ENCODE peak calls at places on chromosomes 3 and 15, in four cellular contexts. One of them, this sample, is unnamed.

GRCh38 chr3:6709178-6709577 is 151.7 kb upstream of the GRM7 start:
- DNase-seq in activated CD8-positive, alpha-beta T cell treated with anti-CD3 and anti-CD28 coated beads for 36 hours: no peak
- DNase-seq in fibroblast of pulmonary artery: no peak
- DNase-seq in psoas muscle: no peak
- DNase-seq in this sample: no peak

GRCh38 chr15:99981839-99982658 is 248.8 kb upstream of the LYSMD4 start:
- DNase-seq in activated CD8-positive, alpha-beta T cell treated with anti-CD3 and anti-CD28 coated beads for 36 hours: no peak
- DNase-seq in fibroblast of pulmonary artery: no peak
- DNase-seq in psoas muscle: no peak
- DNase-seq in this sample: no peak

GRCh38 chr15:40762919-40763800 is 708 bp upstream of the GCHFR start:
- DNase-seq in activated CD8-positive, alpha-beta T cell treated with anti-CD3 and anti-CD28 coated beads for 36 hours: peak; percentile 63
- DNase-seq in fibroblast of pulmonary artery: peak; percentile 50
- DNase-seq in psoas muscle: peak; percentile 72
- DNase-seq in this sample: peak; percentile 58

GRCh38 chr3:122355612-122356011 is 27.4 kb downstream of the MIX23 start:
- DNase-seq in activated CD8-positive, alpha-beta T cell treated with anti-CD3 and anti-CD28 coated beads for 36 hours: no peak
- DNase-seq in fibroblast of pulmonary artery: no peak
- DNase-seq in psoas muscle: no peak
- DNase-seq in this sample: no peak

GRCh38 chr3:98765721-98766120 is 2.6 kb downstream of the ST3GAL6 start:
- DNase-seq in activated CD8-positive, alpha-beta T cell treated with anti-CD3 and anti-CD28 coated beads for 36 hours: no peak
- DNase-seq in fibroblast of pulmonary artery: no peak
- DNase-seq in psoas muscle: no peak
- DNase-seq in this sample: no peak

GRCh38 chr3:81735334-81735733 is 26.1 kb downstream of the GBE1 start:
- DNase-seq in activated CD8-positive, alpha-beta T cell treated with anti-CD3 and anti-CD28 coated beads for 36 hours: no peak
- DNase-seq in fibroblast of pulmonary artery: peak; percentile 31
- DNase-seq in psoas muscle: no peak
- DNase-seq in this sample: no peak

GRCh38 chr3:99730870-99731269 is 86.8 kb upstream of the CMSS1 start:
- DNase-seq in activated CD8-positive, alpha-beta T cell treated with anti-CD3 and anti-CD28 coated beads for 36 hours: no peak
- DNase-seq in fibroblast of pulmonary artery: no peak
- DNase-seq in psoas muscle: no peak
- DNase-seq in this sample: no peak

GRCh38 chr3:162641869-162642350 is 1145.3 kb downstream of the OTOL1 start:
- DNase-seq in activated CD8-positive, alpha-beta T cell treated with anti-CD3 and anti-CD28 coated beads for 36 hours: no peak
- DNase-seq in fibroblast of pulmonary artery: no peak
- DNase-seq in psoas muscle: no peak
- DNase-seq in this sample: no peak

GRCh38 chr3:27354161-27354560 is 15.0 kb downstream of the NEK10 start:
- DNase-seq in activated CD8-positive, alpha-beta T cell treated with anti-CD3 and anti-CD28 coated beads for 36 hours: no peak
- DNase-seq in fibroblast of pulmonary artery: no peak
- DNase-seq in psoas muscle: no peak
- DNase-seq in this sample: no peak

GRCh38 chr15:40087991-40088928 is 20.4 kb downstream of the BMF start:
- DNase-seq in activated CD8-positive, alpha-beta T cell treated with anti-CD3 and anti-CD28 coated beads for 36 hours: no peak
- DNase-seq in fibroblast of pulmonary artery: no peak
- DNase-seq in psoas muscle: peak; percentile 69
- DNase-seq in this sample: no peak

GRCh38 chr3:111585214-111585613 is 9.9 kb downstream of the ZBED2 start:
- DNase-seq in activated CD8-positive, alpha-beta T cell treated with anti-CD3 and anti-CD28 coated beads for 36 hours: no peak
- DNase-seq in fibroblast of pulmonary artery: peak; percentile 25
- DNase-seq in psoas muscle: no peak
- DNase-seq in this sample: no peak

GRCh38 chr3:47418167-47419082 is 37.6 kb downstream of the PTPN23 start:
- DNase-seq in activated CD8-positive, alpha-beta T cell treated with anti-CD3 and anti-CD28 coated beads for 36 hours: peak; percentile 26
- DNase-seq in fibroblast of pulmonary artery: no peak
- DNase-seq in psoas muscle: no peak
- DNase-seq in this sample: no peak
- TF ChIP-seq CTCF in activated CD8-positive, alpha-beta T cell treated with anti-CD3 and anti-CD28 coated beads for 36 hours: no peak
- TF ChIP-seq CTCF in fibroblast of pulmonary artery: no peak
- TF ChIP-seq CTCF in psoas muscle: no peak
- TF ChIP-seq CTCF in this sample: no peak

GRCh38 chr3:50226888-50227389 is 9.1 kb upstream of the GNAI2 start:
- DNase-seq in activated CD8-positive, alpha-beta T cell treated with anti-CD3 and anti-CD28 coated beads for 36 hours: peak; percentile 62
- DNase-seq in fibroblast of pulmonary artery: peak; percentile 38
- DNase-seq in psoas muscle: no peak
- DNase-seq in this sample: peak; percentile 52

GRCh38 chr3:50227390-50228183 is 8.4 kb upstream of the GNAI2 start:
- DNase-seq in activated CD8-positive, alpha-beta T cell treated with anti-CD3 and anti-CD28 coated beads for 36 hours: peak; percentile 91
- DNase-seq in fibroblast of pulmonary artery: peak; percentile 90
- DNase-seq in psoas muscle: peak; percentile 92
- DNase-seq in this sample: peak; percentile 94

GRCh38 chr3:50222169-50222528 is 13.9 kb upstream of the GNAI2 start:
- DNase-seq in activated CD8-positive, alpha-beta T cell treated with anti-CD3 and anti-CD28 coated beads for 36 hours: no peak
- DNase-seq in fibroblast of pulmonary artery: no peak
- DNase-seq in psoas muscle: no peak
- DNase-seq in this sample: no peak

GRCh38 chr3:50221413-50222168 is 14.4 kb upstream of the GNAI2 start:
- DNase-seq in activated CD8-positive, alpha-beta T cell treated with anti-CD3 and anti-CD28 coated beads for 36 hours: peak; percentile 22
- DNase-seq in fibroblast of pulmonary artery: no peak
- DNase-seq in psoas muscle: no peak
- DNase-seq in this sample: no peak

DNA sequence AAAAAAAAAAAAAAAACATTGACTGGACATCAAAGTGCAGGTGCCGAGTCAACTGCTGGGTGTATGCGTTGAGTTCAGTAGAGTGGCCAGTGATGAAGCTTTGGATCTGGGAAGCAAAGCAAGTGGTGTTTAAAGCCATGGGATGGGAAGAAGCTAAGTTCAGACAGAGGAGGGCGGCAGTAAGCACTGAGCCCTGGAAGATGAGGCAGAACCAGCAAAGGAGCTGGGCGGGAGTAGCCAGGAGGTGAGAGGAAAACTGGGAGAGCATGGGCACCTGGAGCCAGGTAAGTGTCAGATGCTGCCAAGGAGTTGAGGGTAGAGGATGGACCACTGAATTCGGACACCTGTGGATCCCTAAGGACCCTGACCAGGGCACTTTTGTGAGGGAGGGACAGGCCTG is 11.4 kb upstream of the GNAI2 start:
- DNase-seq in activated CD8-positive, alpha-beta T cell treated with anti-CD3 and anti-CD28 coated beads for 36 hours: no peak
- DNase-seq in fibroblast of pulmonary artery: no peak
- DNase-seq in psoas muscle: no peak
- DNase-seq in this sample: no peak
- TF ChIP-seq CTCF in activated CD8-positive, alpha-beta T cell treated with anti-CD3 and anti-CD28 coated beads for 36 hours: no peak
- TF ChIP-seq CTCF in fibroblast of pulmonary artery: no peak
- TF ChIP-seq CTCF in psoas muscle: no peak
- TF ChIP-seq CTCF in this sample: no peak

DNA sequence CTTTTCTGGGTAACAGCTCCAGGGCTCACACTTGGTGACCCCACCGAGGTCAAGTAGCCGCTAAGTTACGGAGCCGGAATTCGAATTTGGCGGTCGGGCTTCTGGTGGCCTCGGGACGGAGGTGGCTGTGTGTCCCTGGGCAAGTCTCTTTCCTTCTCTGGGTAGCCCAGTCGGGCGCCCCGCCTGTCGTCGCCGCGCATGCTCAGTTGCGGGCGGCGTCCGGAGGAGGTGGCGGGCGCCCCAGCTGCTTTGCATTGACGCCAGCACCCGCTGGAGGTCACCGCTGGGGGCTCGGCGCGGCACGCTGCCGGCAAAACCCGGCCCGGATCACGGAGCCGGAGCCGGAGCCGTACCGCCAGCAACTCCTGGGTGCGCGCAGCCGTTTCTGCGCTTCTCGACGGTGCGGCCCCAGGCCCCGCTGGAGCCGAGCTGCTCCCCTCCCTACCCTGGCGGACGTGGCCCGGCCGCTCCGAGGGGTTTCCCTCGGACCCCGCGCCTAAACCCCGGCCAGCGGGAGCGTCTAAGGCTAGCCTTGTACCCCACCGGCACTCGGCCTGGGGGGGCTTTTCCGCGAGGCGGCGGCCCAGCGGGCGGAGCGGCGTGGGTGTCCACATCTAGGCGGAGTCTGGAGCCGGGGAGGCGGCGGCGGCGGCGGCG is 474 bp upstream of the PDE8A start:
- DNase-seq in activated CD8-positive, alpha-beta T cell treated with anti-CD3 and anti-CD28 coated beads for 36 hours: peak; percentile 94
- DNase-seq in fibroblast of pulmonary artery: peak; percentile 98
- DNase-seq in psoas muscle: peak; percentile 95
- DNase-seq in this sample: peak; percentile 99
- TF ChIP-seq CTCF in activated CD8-positive, alpha-beta T cell treated with anti-CD3 and anti-CD28 coated beads for 36 hours: no peak
- TF ChIP-seq CTCF in fibroblast of pulmonary artery: no peak
- TF ChIP-seq CTCF in psoas muscle: peak; percentile 24
- TF ChIP-seq CTCF in this sample: no peak

GRCh38 chr3:57582470-57583168 is 14.5 kb downstream of the ARF4 start:
- DNase-seq in activated CD8-positive, alpha-beta T cell treated with anti-CD3 and anti-CD28 coated beads for 36 hours: no peak
- DNase-seq in fibroblast of pulmonary artery: no peak
- DNase-seq in psoas muscle: no peak
- DNase-seq in this sample: no peak
- TF ChIP-seq CTCF in activated CD8-positive, alpha-beta T cell treated with anti-CD3 and anti-CD28 coated beads for 36 hours: peak; percentile 13
- TF ChIP-seq CTCF in fibroblast of pulmonary artery: peak; percentile 29
- TF ChIP-seq CTCF in psoas muscle: no peak
- TF ChIP-seq CTCF in this sample: no peak

GRCh38 chr15:61527836-61528589 is 298.9 kb upstream of the RORA start:
- DNase-seq in activated CD8-positive, alpha-beta T cell treated with anti-CD3 and anti-CD28 coated beads for 36 hours: no peak
- DNase-seq in fibroblast of pulmonary artery: no peak
- DNase-seq in psoas muscle: no peak
- DNase-seq in this sample: no peak
- TF ChIP-seq CTCF in activated CD8-positive, alpha-beta T cell treated with anti-CD3 and anti-CD28 coated beads for 36 hours: no peak
- TF ChIP-seq CTCF in fibroblast of pulmonary artery: no peak
- TF ChIP-seq CTCF in psoas muscle: no peak
- TF ChIP-seq CTCF in this sample: no peak

GRCh38 chr3:5093786-5094185 is 28.3 kb upstream of the ARL8B start:
- DNase-seq in activated CD8-positive, alpha-beta T cell treated with anti-CD3 and anti-CD28 coated beads for 36 hours: no peak
- DNase-seq in fibroblast of pulmonary artery: no peak
- DNase-seq in psoas muscle: no peak
- DNase-seq in this sample: no peak

GRCh38 chr3:5098346-5098745 is 23.7 kb upstream of the ARL8B start:
- DNase-seq in activated CD8-positive, alpha-beta T cell treated with anti-CD3 and anti-CD28 coated beads for 36 hours: no peak
- DNase-seq in fibroblast of pulmonary artery: no peak
- DNase-seq in psoas muscle: no peak
- DNase-seq in this sample: no peak

GRCh38 chr3:5096368-5096767 is 25.7 kb upstream of the ARL8B start:
- DNase-seq in activated CD8-positive, alpha-beta T cell treated with anti-CD3 and anti-CD28 coated beads for 36 hours: no peak
- DNase-seq in fibroblast of pulmonary artery: no peak
- DNase-seq in psoas muscle: no peak
- DNase-seq in this sample: no peak

GRCh38 chr3:5092018-5092417 is 30.1 kb upstream of the ARL8B start:
- DNase-seq in activated CD8-positive, alpha-beta T cell treated with anti-CD3 and anti-CD28 coated beads for 36 hours: no peak
- DNase-seq in fibroblast of pulmonary artery: no peak
- DNase-seq in psoas muscle: no peak
- DNase-seq in this sample: no peak

GRCh38 chr3:5095879-5096278 is 26.2 kb upstream of the ARL8B start:
- DNase-seq in activated CD8-positive, alpha-beta T cell treated with anti-CD3 and anti-CD28 coated beads for 36 hours: peak; percentile 37
- DNase-seq in fibroblast of pulmonary artery: peak; percentile 41
- DNase-seq in psoas muscle: peak; percentile 26
- DNase-seq in this sample: no peak
- TF ChIP-seq CTCF in activated CD8-positive, alpha-beta T cell treated with anti-CD3 and anti-CD28 coated beads for 36 hours: no peak
- TF ChIP-seq CTCF in fibroblast of pulmonary artery: no peak
- TF ChIP-seq CTCF in psoas muscle: no peak
- TF ChIP-seq CTCF in this sample: no peak

DNA sequence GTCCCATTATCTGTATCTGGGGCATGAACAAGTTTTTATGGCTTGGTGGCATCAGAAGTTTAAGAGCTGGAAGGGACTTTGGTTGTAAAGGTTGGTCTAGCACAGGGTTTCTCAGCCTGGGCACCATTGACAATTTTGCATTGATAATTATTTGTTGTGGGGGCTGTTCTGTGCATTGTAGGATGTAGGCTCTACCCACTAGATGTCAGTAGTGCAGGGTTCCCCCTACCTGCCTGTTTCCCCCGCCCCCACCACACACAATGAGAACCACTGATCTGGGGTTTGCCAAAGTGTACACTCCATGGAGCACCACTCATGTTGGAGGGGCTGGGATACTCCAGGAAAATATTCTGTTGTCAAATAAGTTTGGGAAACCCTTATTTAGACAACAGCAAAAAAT is 42.7 kb downstream of the PLCL2 start:
- DNase-seq in activated CD8-positive, alpha-beta T cell treated with anti-CD3 and anti-CD28 coated beads for 36 hours: peak; percentile 49
- DNase-seq in fibroblast of pulmonary artery: no peak
- DNase-seq in psoas muscle: no peak
- DNase-seq in this sample: peak; percentile 23
- TF ChIP-seq CTCF in activated CD8-positive, alpha-beta T cell treated with anti-CD3 and anti-CD28 coated beads for 36 hours: peak; percentile 32
- TF ChIP-seq CTCF in fibroblast of pulmonary artery: no peak
- TF ChIP-seq CTCF in psoas muscle: no peak
- TF ChIP-seq CTCF in this sample: no peak

GRCh38 chr15:65208656-65209055 is 2.6 kb downstream of the CILP start:
- DNase-seq in activated CD8-positive, alpha-beta T cell treated with anti-CD3 and anti-CD28 coated beads for 36 hours: no peak
- DNase-seq in fibroblast of pulmonary artery: no peak
- DNase-seq in psoas muscle: no peak
- DNase-seq in this sample: no peak
- TF ChIP-seq CTCF in activated CD8-positive, alpha-beta T cell treated with anti-CD3 and anti-CD28 coated beads for 36 hours: no peak
- TF ChIP-seq CTCF in fibroblast of pulmonary artery: no peak
- TF ChIP-seq CTCF in psoas muscle: no peak
- TF ChIP-seq CTCF in this sample: no peak

DNA sequence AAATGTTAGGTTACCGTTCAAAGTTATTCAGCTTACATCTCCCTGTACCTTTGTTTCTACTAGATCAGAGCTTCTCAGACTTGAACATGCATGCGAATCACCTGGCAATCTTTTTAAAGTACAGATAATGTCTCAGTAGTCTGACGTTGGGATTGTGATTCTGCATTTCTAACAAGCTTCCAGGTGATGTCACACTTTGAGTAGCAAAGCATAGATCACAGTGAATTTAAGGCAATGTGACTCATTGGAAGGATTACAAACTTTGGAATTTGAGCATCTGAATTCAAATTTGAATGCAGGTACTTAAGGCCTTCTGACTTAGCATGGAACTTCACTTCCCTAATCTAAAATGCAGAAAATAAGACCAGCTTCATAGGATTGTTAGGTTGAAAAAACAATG is 10.8 kb upstream of the ZMAT3 start:
- DNase-seq in activated CD8-positive, alpha-beta T cell treated with anti-CD3 and anti-CD28 coated beads for 36 hours: no peak
- DNase-seq in fibroblast of pulmonary artery: no peak
- DNase-seq in psoas muscle: no peak
- DNase-seq in this sample: no peak
- TF ChIP-seq CTCF in activated CD8-positive, alpha-beta T cell treated with anti-CD3 and anti-CD28 coated beads for 36 hours: no peak
- TF ChIP-seq CTCF in fibroblast of pulmonary artery: no peak
- TF ChIP-seq CTCF in psoas muscle: no peak
- TF ChIP-seq CTCF in this sample: no peak

GRCh38 chr3:134357261-134357913 is 16.9 kb downstream of the AMOTL2 start:
- DNase-seq in activated CD8-positive, alpha-beta T cell treated with anti-CD3 and anti-CD28 coated beads for 36 hours: no peak
- DNase-seq in fibroblast of pulmonary artery: no peak
- DNase-seq in psoas muscle: no peak
- DNase-seq in this sample: no peak

GRCh38 chr3:134360046-134360445 is 14.2 kb downstream of the AMOTL2 start:
- DNase-seq in activated CD8-positive, alpha-beta T cell treated with anti-CD3 and anti-CD28 coated beads for 36 hours: no peak
- DNase-seq in fibroblast of pulmonary artery: no peak
- DNase-seq in psoas muscle: peak; percentile 51
- DNase-seq in this sample: no peak

GRCh38 chr3:134359121-134360010 is 14.9 kb downstream of the AMOTL2 start:
- DNase-seq in activated CD8-positive, alpha-beta T cell treated with anti-CD3 and anti-CD28 coated beads for 36 hours: no peak
- DNase-seq in fibroblast of pulmonary artery: no peak
- DNase-seq in psoas muscle: no peak
- DNase-seq in this sample: no peak

GRCh38 chr3:134356411-134357040 is 17.7 kb downstream of the AMOTL2 start:
- DNase-seq in activated CD8-positive, alpha-beta T cell treated with anti-CD3 and anti-CD28 coated beads for 36 hours: no peak
- DNase-seq in fibroblast of pulmonary artery: no peak
- DNase-seq in psoas muscle: no peak
- DNase-seq in this sample: no peak

GRCh38 chr3:134357914-134358811 is 16.1 kb downstream of the AMOTL2 start:
- DNase-seq in activated CD8-positive, alpha-beta T cell treated with anti-CD3 and anti-CD28 coated beads for 36 hours: peak; percentile 41
- DNase-seq in fibroblast of pulmonary artery: peak; percentile 95
- DNase-seq in psoas muscle: peak; percentile 48
- DNase-seq in this sample: peak; percentile 66
- TF ChIP-seq CTCF in activated CD8-positive, alpha-beta T cell treated with anti-CD3 and anti-CD28 coated beads for 36 hours: no peak
- TF ChIP-seq CTCF in fibroblast of pulmonary artery: peak; percentile 44
- TF ChIP-seq CTCF in psoas muscle: no peak
- TF ChIP-seq CTCF in this sample: peak; percentile 24